ENCODE peak calls at places on chromosomes 3 and 15, in four cellular contexts. S, I, D and R are unnamed samples.

GRCh38 chr3:4741404-4742307 is 237.6 kb upstream of the BHLHE40 start:
- DNase-seq in S (peak), I (no peak), D (no peak), R (no peak)

GRCh38 chr15:47506543-47507090 is 210.7 kb upstream of the SEMA6D start:
- DNase-seq in S (no peak), I (no peak), D (no peak), R (no peak)

GRCh38 chr15:35279811-35280210 is 194.7 kb upstream of the NANOGP8 start:
- DNase-seq in S (no peak), I (no peak), D (no peak), R (no peak)

GRCh38 chr3:42719002-42719401 is 16.4 kb upstream of the HHATL start:
- DNase-seq in S (no peak), I (no peak), D (peak), R (no peak)

GRCh38 chr15:67137951-67138935 is 72.8 kb downstream of the SMAD3 start:
- DNase-seq in S (no peak), I (no peak), D (no peak), R (no peak)

GRCh38 chr15:31399544-31400171 is 73.0 kb downstream of the KLF13 start:
- DNase-seq in S (no peak), I (no peak), D (no peak), R (no peak)

GRCh38 chr3:16249336-16249735 is 15.4 kb downstream of the DPH3 start:
- DNase-seq in S (peak), I (no peak), D (peak), R (peak)

GRCh38 chr15:42932833-42933515 is 12.4 kb upstream of the TTBK2 start:
- DNase-seq in S (no peak), I (no peak), D (peak), R (no peak)

GRCh38 chr3:110579841-110580550 is 491.6 kb upstream of the NECTIN3 start:
- DNase-seq in S (no peak), I (no peak), D (no peak), R (no peak)

GRCh38 chr3:161266731-161267150 is 45.6 kb downstream of the NMD3 start:
- DNase-seq in S (no peak), I (no peak), D (no peak), R (no peak)

GRCh38 chr3:134001251-134001650 is 28.5 kb downstream of the SLCO2A1 start:
- DNase-seq in S (no peak), I (no peak), D (no peak), R (no peak)

GRCh38 chr3:30289751-30290150 is 316.6 kb upstream of the TGFBR2 start:
- DNase-seq in S (no peak), I (no peak), D (no peak), R (no peak)

GRCh38 chr3:40621252-40621651 is 96.5 kb downstream of the ZNF621 start:
- DNase-seq in S (no peak), I (no peak), D (no peak), R (no peak)

GRCh38 chr15:45333550-45333949 is 44.8 kb downstream of the GATM start:
- DNase-seq in S (no peak), I (no peak), D (no peak), R (peak)

GRCh38 chr15:49831206-49831965 is 210.5 kb downstream of the DTWD1 start:
- DNase-seq in S (no peak), I (no peak), D (no peak), R (no peak)

GRCh38 chr15:60800729-60801072 is 321.8 kb upstream of the ICE2 start:
- DNase-seq in S (no peak), I (no peak), D (no peak), R (no peak)

GRCh38 chr15:99143655-99144610 is 39.1 kb downstream of the SYNM start:
- DNase-seq in S (no peak), I (no peak), D (no peak), R (no peak)

GRCh38 chr3:64612916-64613526 is 74.8 kb downstream of the ADAMTS9 start:
- DNase-seq in S (no peak), I (no peak), D (no peak), R (peak)

GRCh38 chr3:171435143-171435542 is 25.1 kb downstream of the TNIK start:
- DNase-seq in S (no peak), I (no peak), D (no peak), R (no peak)

GRCh38 chr15:56886450-56886856 is 32.0 kb upstream of the TCF12 start:
- DNase-seq in S (no peak), I (no peak), D (no peak), R (no peak)

GRCh38 chr3:30180305-30181275 is 425.8 kb upstream of the TGFBR2 start:
- DNase-seq in S (no peak), I (no peak), D (no peak), R (no peak)

GRCh38 chr3:154274345-154274744 is 49.9 kb downstream of the DHX36 start:
- DNase-seq in S (no peak), I (no peak), D (no peak), R (no peak)

GRCh38 chr3:18872466-18872865 is 275.8 kb upstream of the KCNH8 start:
- DNase-seq in S (no peak), I (no peak), D (no peak), R (no peak)

GRCh38 chr15:75666823-75667501 is 19.2 kb downstream of the SNX33 start:
- DNase-seq in S (no peak), I (no peak), D (no peak), R (no peak)

GRCh38 chr3:51371943-51372557 is 13.0 kb upstream of the MANF start:
- DNase-seq in S (peak), I (no peak), D (peak), R (peak)

GRCh38 chr3:76756578-76756977 is 283.3 kb upstream of the ROBO2 start:
- DNase-seq in S (no peak), I (no peak), D (no peak), R (no peak)

GRCh38 chr15:96324192-96324895 is 6.2 kb upstream of the NR2F2 start:
- DNase-seq in S (no peak), I (no peak), D (no peak), R (no peak)

GRCh38 chr3:195219351-195220045 is 51.5 kb downstream of the XXYLT1 start:
- DNase-seq in S (no peak), I (no peak), D (peak), R (no peak)

GRCh38 chr3:34938784-34939183 is 700.5 kb upstream of the ARPP21 start:
- DNase-seq in S (no peak), I (no peak), D (no peak), R (no peak)

GRCh38 chr15:25852696-25853524 is 10.2 kb downstream of the ATP10A start:
- DNase-seq in S (no peak), I (no peak), D (no peak), R (no peak)

GRCh38 chr3:29759021-29759359 is 478.1 kb downstream of the RBMS3 start:
- DNase-seq in S (no peak), I (no peak), D (no peak), R (no peak)

GRCh38 chr3:169914321-169914720 is 2.9 kb downstream of the SAMD7 start:
- DNase-seq in S (no peak), I (no peak), D (no peak), R (peak)

GRCh38 chr3:187223799-187224198 is 26.5 kb downstream of the RTP1 start:
- DNase-seq in S (no peak), I (no peak), D (no peak), R (no peak)

GRCh38 chr3:141913150-141913811 is 36.8 kb downstream of the ATP1B3 start:
- DNase-seq in S (peak), I (peak), D (no peak), R (peak)

GRCh38 chr3:169640467-169641148 is 22.9 kb downstream of the MECOM start:
- DNase-seq in S (no peak), I (no peak), D (no peak), R (no peak)

DNA sequence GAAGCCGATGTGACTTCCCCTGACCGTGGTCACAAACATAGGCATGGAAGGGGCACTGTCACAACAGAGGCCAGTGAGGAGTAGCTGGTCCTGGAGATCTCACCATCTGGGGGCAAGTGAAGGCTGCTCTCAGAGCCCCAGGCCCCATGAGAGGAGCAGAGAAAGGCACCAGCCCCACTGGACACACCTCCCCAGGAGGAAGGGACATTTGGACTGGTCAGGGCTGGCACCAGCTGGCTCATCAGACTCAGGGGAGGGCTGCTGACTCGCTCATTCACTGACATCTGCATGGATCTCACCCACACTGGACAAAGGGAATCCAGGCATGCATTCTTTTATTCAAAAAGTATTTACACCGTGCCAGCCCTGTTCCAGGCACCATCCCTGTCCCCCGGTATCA is 26.8 kb downstream of the ESYT3 start:
- DNase-seq in S (no peak), I (no peak), D (peak), R (no peak)
- TF ChIP-seq NRF1 in S (no peak), I (no peak), D (no peak), R (no peak)

DNA sequence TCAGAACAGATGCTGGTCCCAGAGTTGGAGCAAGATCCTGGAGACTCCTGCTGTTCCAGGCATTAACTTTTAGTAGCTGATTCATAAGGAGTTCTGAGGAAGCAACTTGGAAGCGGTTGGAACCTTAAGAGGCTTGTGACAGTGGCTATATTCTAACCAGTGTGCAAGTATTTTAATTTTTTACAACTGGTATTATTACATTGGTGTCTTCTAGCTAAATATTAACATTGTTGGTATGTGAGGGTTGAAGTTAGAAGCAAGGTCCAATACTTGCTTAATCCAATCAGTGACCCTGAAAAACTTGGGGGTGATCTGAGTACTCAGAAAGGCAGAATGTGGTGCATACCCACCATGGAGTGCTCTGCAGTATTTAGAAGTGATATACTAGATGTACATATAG is 1.6 kb upstream of the OR4F15 start:
- DNase-seq in S (no peak), I (no peak), D (no peak), R (no peak)
- TF ChIP-seq YY1 in S (no peak), I (no peak), D (no peak), R (no peak)

DNA sequence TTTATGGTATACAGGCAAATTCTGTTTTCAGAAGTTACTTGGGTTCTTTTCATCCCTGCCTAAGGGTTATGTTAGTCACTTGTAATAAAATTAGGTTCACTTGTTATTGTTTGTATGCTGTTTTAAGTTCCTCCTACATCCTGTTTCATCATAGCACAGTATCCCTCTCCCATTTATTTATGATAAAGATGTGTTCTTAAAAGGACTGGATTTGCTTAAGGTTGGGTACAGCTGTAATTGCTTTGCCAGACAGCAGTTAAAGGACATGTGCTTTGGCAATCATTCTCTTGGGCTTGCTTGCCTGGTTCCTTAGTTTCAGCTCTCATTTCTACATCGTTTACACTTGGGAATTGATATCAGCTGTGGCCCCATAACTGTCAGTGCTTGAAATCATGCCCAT is 11.7 kb downstream of the ATP2C1 start:
- DNase-seq in S (no peak), I (no peak), D (no peak), R (no peak)
- TF ChIP-seq GABPA in S (no peak), I (no peak), D (no peak), R (no peak)

GRCh38 chr15:52308446-52309153 is 13.0 kb upstream of the MYO5C start:
- DNase-seq in S (no peak), I (no peak), D (no peak), R (no peak)
- TF ChIP-seq NRF1 in S (peak), I (no peak), D (no peak), R (no peak)